ENCODE peak calls at places on chromosome 11, in six cellular contexts. I is H9, C is IMR-90, B is mesendoderm, T is H1, R is mesenchymal stem cell. U is an unnamed sample.
A peak's percentile ranks its signal among the peaks of the same experiment; 100 is the strongest.

GRCh38 chr11:35419713-35420333 is 465 bp upstream of the SLC1A2 start:
- DNase-seq in I (no peak), C (no peak), B (no peak), T (no peak), R (peak; percentile 7), U (peak; percentile 6)

GRCh38 chr11:68065841-68066240 is 27.0 kb downstream of the TCIRG1 start:
- DNase-seq in I (no peak), C (no peak), B (no peak), T (no peak), R (no peak), U (no peak)

GRCh38 chr11:2663915-2664314 is 35.9 kb downstream of the KCNQ1OT1 start:
- DNase-seq in I (no peak), C (no peak), B (no peak), T (no peak), R (no peak), U (no peak)

GRCh38 chr11:9861860-9862725 is 198.2 kb downstream of the SWAP70 start:
- DNase-seq in I (peak; percentile 67), C (peak; percentile 75), B (peak; percentile 88), T (peak; percentile 67), R (peak; percentile 64), U (peak; percentile 44)

GRCh38 chr11:124085583-124085982 is 29.7 kb upstream of the VWA5A start:
- DNase-seq in I (no peak), C (peak; percentile 26), B (no peak), T (no peak), R (no peak), U (no peak)

GRCh38 chr11:21144556-21144955 is 475.2 kb downstream of the NELL1 start:
- DNase-seq in I (no peak), C (no peak), B (peak; percentile 40), T (no peak), R (no peak), U (no peak)

GRCh38 chr11:20795005-20795404 is 125.6 kb downstream of the NELL1 start:
- DNase-seq in I (no peak), C (no peak), B (peak; percentile 7), T (no peak), R (no peak), U (no peak)

GRCh38 chr11:111414267-111414931 is 35.3 kb upstream of the POU2AF1 start:
- DNase-seq in I (no peak), C (no peak), B (no peak), T (no peak), R (no peak), U (no peak)

GRCh38 chr11:134741453-134742227 is 329.6 kb upstream of the B3GAT1 start:
- DNase-seq in I (no peak), C (peak; percentile 53), B (peak; percentile 34), T (no peak), R (peak; percentile 9), U (no peak)

GRCh38 chr11:111387318-111387863 is 8.3 kb upstream of the POU2AF1 start:
- DNase-seq in I (no peak), C (no peak), B (no peak), T (no peak), R (no peak), U (no peak)

GRCh38 chr11:126716456-126717083 is 284.0 kb downstream of the KIRREL3 start:
- DNase-seq in I (peak; percentile 57), C (peak; percentile 43), B (peak; percentile 80), T (peak; percentile 83), R (peak; percentile 11), U (no peak)

GRCh38 chr11:31236052-31236652 is 133.4 kb downstream of the DCDC1 start:
- DNase-seq in I (no peak), C (no peak), B (no peak), T (no peak), R (peak; percentile 5), U (no peak)

GRCh38 chr11:127627629-127628462 is 627.3 kb upstream of the KIRREL3 start:
- DNase-seq in I (no peak), C (peak; percentile 4), B (peak; percentile 18), T (no peak), R (no peak), U (no peak)

GRCh38 chr11:130000552-130001176 is 2.0 kb downstream of the PRDM10 start:
- DNase-seq in I (no peak), C (no peak), B (no peak), T (no peak), R (no peak), U (no peak)

GRCh38 chr11:130002846-130003716 is 446 bp upstream of the PRDM10 start:
- DNase-seq in I (peak; percentile 91), C (peak; percentile 98), B (peak; percentile 99), T (peak; percentile 88), R (peak; percentile 100), U (peak; percentile 97)

GRCh38 chr11:130002352-130002845 is at the start of gene PRDM10:
- DNase-seq in I (peak; percentile 82), C (peak; percentile 87), B (no peak), T (peak; percentile 90), R (peak; percentile 94), U (peak; percentile 95)

GRCh38 chr11:130003717-130004001 is 1.0 kb upstream of the PRDM10 start:
- DNase-seq in I (no peak), C (no peak), B (no peak), T (no peak), R (no peak), U (no peak)

DNA sequence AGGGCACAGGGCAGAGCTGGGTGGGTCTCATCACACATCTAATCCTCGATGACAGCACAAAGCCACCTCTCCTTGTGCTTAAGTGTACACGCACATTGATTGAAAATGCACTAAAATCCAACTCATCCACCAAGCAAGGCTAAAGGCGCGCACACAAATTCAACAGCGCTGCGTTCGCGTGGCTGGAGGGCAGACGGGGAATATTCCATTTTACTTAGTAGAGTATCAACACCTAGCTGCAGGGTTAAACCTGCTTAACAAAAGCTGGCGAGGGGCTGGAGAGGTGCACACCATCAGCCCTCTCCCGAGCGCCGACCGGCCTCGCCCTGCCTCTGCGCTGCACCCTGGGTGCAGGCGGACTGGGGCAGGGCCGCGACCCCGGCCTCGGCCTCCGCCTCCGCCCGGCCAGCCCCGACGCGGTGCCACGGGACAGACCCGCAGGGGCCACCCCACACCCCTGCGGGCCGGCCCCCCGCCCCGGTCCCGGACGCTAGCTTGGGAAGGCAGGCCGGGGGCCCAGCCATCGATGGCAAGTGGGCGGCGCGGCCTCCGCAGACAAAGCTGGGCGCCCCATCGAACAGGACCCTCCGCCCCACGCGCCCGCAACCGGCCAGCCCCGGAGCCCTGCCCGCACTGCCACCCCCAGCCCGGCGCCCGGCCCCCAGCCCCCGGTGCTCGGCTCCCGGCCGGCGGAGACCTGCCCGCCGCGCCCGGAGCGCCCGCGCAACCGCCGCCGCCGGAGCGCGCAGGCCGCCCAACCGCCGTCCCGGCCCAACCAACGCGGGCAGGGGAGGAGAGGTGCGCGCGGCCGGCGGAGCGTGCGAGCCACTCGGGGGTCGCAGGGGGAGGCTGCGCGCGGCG is 914 bp downstream of the PRDM10 start:
- DNase-seq in I (peak; percentile 48), C (peak; percentile 25), B (peak; percentile 53), T (peak; percentile 60), R (peak; percentile 37), U (peak; percentile 30)
- H3K4ac ChIP-seq in I (no peak overlapping the region), C (peak overlapping the region; percentile 95), B (peak overlapping the region; percentile 95), T (peak overlapping the region; percentile 7), R (peak overlapping the region; percentile 99), U (peak overlapping the region; percentile 10)

GRCh38 chr11:105520706-105521345 is 89.0 kb upstream of the GRIA4 start:
- DNase-seq in I (no peak), C (no peak), B (no peak), T (no peak), R (no peak), U (no peak)

DNA sequence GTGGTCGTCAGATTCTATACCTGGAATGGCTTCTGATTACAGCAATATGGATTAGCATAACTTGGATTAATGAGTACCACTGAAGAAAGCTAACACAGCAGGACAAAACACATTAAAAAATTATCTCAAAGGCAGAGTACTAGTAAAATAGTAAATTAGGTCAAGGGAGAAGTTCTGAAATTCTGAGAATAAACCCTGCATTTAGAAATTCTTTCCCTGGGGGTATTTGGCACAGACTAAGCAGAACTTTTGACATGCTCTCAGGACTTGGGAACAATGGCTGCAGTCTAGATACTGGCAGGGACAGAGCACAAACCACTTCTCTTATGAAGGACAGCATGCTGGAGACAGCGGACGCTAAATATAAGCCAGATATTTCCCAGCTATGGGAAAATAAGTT is 85.6 kb upstream of the GRIA4 start:
- DNase-seq in I (no peak), C (no peak), B (peak; percentile 6), T (no peak), R (no peak), U (no peak)
- H2BK120ac ChIP-seq in I (no peak overlapping the region), C (no peak overlapping the region), B (no peak overlapping the region), T (no peak overlapping the region), R (no peak overlapping the region), U (no peak overlapping the region)

GRCh38 chr11:102172127-102172848 is 62.0 kb downstream of the YAP1 start:
- DNase-seq in I (no peak), C (peak; percentile 54), B (no peak), T (no peak), R (peak; percentile 83), U (no peak)
- H2BK15ac ChIP-seq in I (no peak overlapping the region), C (peak overlapping the region; percentile 56), B (no peak overlapping the region), T (no peak overlapping the region), R (no peak overlapping the region), U (no peak overlapping the region)

GRCh38 chr11:1053121-1053901 is 16.8 kb upstream of the MUC6 start:
- DNase-seq in I (no peak), C (no peak), B (no peak), T (no peak), R (no peak), U (no peak)

GRCh38 chr11:1055109-1055703 is 18.7 kb upstream of the MUC6 start:
- DNase-seq in I (no peak), C (no peak), B (no peak), T (no peak), R (no peak), U (no peak)

GRCh38 chr11:1057806-1058205 is 16.9 kb upstream of the MUC2 start:
- DNase-seq in I (no peak), C (no peak), B (no peak), T (no peak), R (no peak), U (no peak)

GRCh38 chr11:1054143-1055108 is 17.9 kb upstream of the MUC6 start:
- DNase-seq in I (no peak), C (no peak), B (no peak), T (no peak), R (no peak), U (no peak)

DNA sequence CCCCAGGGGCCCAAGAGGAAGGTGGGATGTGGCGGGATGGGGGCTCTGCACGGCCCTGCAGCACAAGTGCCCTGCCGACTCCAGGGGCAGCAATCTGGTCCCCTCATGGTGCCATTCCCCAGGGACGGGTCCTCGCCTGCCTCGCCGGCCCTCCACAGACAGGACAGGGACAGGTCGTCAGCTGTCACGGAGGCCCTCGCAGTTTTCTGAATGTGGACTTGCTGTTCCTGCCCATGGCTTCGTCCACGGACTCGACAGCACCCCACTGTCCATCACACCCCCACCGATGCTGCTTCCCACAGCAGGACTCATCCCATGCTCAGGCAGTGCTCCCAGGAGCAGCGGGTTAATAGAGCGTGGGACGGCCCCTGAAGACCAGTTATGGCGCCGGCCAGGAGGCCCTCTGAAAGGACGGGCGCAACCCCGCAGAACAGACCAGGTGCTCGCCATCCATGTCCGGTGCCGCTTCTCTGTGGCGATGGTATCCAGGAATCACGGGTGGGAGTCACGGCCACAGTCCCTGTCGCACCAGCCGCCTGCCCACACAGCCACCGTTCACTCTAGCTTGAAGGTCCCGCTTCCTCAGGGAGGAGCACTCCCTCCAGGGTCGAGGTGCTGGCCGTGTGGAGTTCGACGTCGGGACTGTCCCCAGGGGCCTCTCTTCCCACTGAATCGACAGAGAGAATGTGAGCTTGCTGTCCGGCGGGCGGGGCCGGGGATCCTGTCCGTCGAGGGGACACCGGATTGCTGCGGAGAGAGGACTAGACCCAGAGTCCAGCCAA is 18.5 kb upstream of the MUC2 start:
- DNase-seq in I (no peak), C (no peak), B (no peak), T (no peak), R (no peak), U (no peak)
- H3K4ac ChIP-seq in I (no peak overlapping the region), C (no peak overlapping the region), B (no peak overlapping the region), T (no peak overlapping the region), R (no peak overlapping the region), U (no peak overlapping the region)

U was measured in neuronal stem cell.